ENCODE peak calls at places on chromosomes 4 and X, in five cellular contexts. P, I, W, D and J are unnamed samples. For H3K9me3, the result is how much of the 10 kb centered on the place peaks cover.

GRCh38 chr4:25908491-25908901 is 5.5 kb upstream of the SMIM20 start:
- DNase-seq in P (peak), I (no peak), W (peak), D (peak), J (no peak)

GRCh38 chr4:8439914-8440490 is 521 bp downstream of the ACOX3 start:
- DNase-seq in P (no peak), I (no peak), W (no peak), D (no peak), J (peak)

GRCh38 chrX:119682019-119682989 is 10.7 kb downstream of the SEPTIN6 start:
- DNase-seq in P (no peak), I (peak), W (no peak), D (no peak), J (no peak)

GRCh38 chrX:12378263-12378662 is 240.0 kb downstream of the FRMPD4 start:
- DNase-seq in P (no peak), I (no peak), W (no peak), D (no peak), J (no peak)

GRCh38 chr4:153137168-153137567 is 67.1 kb upstream of the TRIM2 start:
- DNase-seq in P (peak), I (no peak), W (peak), D (peak), J (no peak)

GRCh38 chr4:141703497-141703896 is 67.1 kb downstream of the IL15 start:
- DNase-seq in P (no peak), I (no peak), W (no peak), D (no peak), J (no peak)

GRCh38 chrX:124217289-124218251 is 114.9 kb upstream of the TEX13D start:
- DNase-seq in P (no peak), I (peak), W (peak), D (peak), J (no peak)

GRCh38 chrX:103446665-103447302 is 70.4 kb downstream of the BEX3 start:
- DNase-seq in P (peak), I (no peak), W (peak), D (peak), J (no peak)

GRCh38 chr4:1723131-1723801 is 1.9 kb downstream of the TACC3 start:
- DNase-seq in P (no peak), I (no peak), W (no peak), D (no peak), J (no peak)

GRCh38 chr4:122798101-122798500 is 28.5 kb upstream of the FGF2 start:
- DNase-seq in P (peak), I (peak), W (peak), D (peak), J (no peak)
- H2AFZ ChIP-seq in P (peak), I (peak), W (peak), D (peak), J (no peak)

GRCh38 chr4:169915545-169915944 is 110.7 kb downstream of the MFAP3L start:
- DNase-seq in P (no peak), I (no peak), W (no peak), D (no peak), J (no peak)
- H3K9me3 ChIP-seq in P (under half), I (under half), W (under half), D (under half), J (under half)

GRCh38 chr4:145218251-145218650 is 37.9 kb upstream of the OTUD4 start:
- DNase-seq in P (no peak), I (peak), W (no peak), D (no peak), J (no peak)
- H2AFZ ChIP-seq in P (no peak), I (no peak), W (no peak), D (no peak), J (peak)

GRCh38 chr4:132417220-132417619 is 731.9 kb upstream of the PCDH10 start:
- DNase-seq in P (no peak), I (no peak), W (no peak), D (no peak), J (no peak)
- H3K9me3 ChIP-seq in P (under half), I (under half), W (under half), D (under half), J (under half)

DNA sequence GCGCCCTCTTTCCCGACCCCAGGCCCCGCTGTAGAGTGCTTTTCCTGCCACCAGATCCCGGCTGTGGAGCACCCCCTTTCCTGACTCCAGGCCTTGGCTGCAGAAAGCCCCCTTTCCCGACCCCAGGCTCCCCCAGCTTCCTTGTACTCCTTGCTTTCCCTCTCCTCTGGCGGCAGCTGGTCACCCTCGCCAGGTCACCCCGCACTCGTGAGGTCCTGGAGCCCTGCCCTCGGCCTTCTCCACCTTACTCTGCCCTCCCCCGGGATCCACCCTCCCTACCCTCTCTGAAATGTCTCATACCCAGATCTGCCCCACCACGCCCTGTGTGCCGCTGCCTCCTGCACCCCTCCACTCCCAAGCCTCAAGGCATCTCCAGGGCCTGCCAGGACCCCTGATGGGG is 25.0 kb upstream of the C4orf50 start:
- DNase-seq in P (no peak), I (no peak), W (no peak), D (no peak), J (no peak)
- H2AFZ ChIP-seq in P (no peak), I (no peak), W (no peak), D (no peak), J (no peak)

GRCh38 chr4:15438939-15439524 is 11.2 kb downstream of the C1QTNF7 start:
- DNase-seq in P (no peak), I (no peak), W (peak), D (no peak), J (no peak)
- H3K9me3 ChIP-seq in P (under half), I (under half), W (under half), D (under half), J (under half)

GRCh38 chrX:30822719-30823118 is 66.3 kb downstream of the TAB3 start:
- DNase-seq in P (no peak), I (no peak), W (peak), D (no peak), J (no peak)

GRCh38 chrX:30821116-30821515 is 67.9 kb downstream of the TAB3 start:
- DNase-seq in P (no peak), I (peak), W (peak), D (no peak), J (no peak)

GRCh38 chrX:30822068-30822671 is 66.9 kb downstream of the TAB3 start:
- DNase-seq in P (peak), I (peak), W (peak), D (no peak), J (peak)

GRCh38 chrX:30819080-30819479 is 70.0 kb downstream of the TAB3 start:
- DNase-seq in P (no peak), I (no peak), W (no peak), D (no peak), J (no peak)

DNA sequence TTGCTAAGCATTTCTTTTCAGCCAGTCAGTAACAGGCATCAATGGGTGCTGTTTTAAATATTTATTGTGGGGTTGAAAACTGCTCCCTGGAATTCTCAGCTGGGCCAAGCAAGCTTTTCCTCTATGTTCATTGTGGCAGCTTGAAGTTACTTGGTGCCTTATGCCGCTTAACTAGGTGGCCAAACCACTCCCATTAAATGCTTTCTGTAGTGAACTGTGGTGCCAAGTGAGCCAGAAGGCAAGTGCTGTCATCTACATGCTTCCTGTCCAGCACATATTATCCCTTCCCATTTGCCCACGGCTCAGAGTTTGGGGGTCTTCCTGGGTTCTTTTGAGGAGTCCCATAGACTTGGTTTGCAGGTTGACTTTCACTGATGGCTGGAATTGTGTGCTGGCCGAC is 64.8 kb downstream of the TAB3 start:
- DNase-seq in P (no peak), I (no peak), W (peak), D (no peak), J (no peak)
- H2AFZ ChIP-seq in P (no peak), I (no peak), W (no peak), D (no peak), J (no peak)